ENCODE peak calls at places on chromosomes 4 and X, in seven cellular contexts. One of them, this sample, is unnamed.

GRCh38 chr4:15755781-15756180 is 22.3 kb upstream of the CD38 start:
- DNase-seq in H9: no peak
- DNase-seq in stimulated activated CD8-positive, alpha-beta memory T cell treated with anti-CD3 and anti-CD28 coated beads, Interleukin-2, amount 100 ng/mL, for 1 hour: no peak
- DNase-seq in MV-4-11: no peak
- DNase-seq in stimulated activated naive B cell treated with anti-CD40 and anti-IgM and Interleukin-4, amounts not matched to agents 10 μg/mL and 1 μg/mL and 100 μg/mL, for 72 hours: no peak
- DNase-seq in stimulated activated CD4-positive, alpha-beta T cell treated with anti-CD3 and anti-CD28 coated beads, Interleukin-1b, Interleukin-23, amount 100 ng/mL, for 24 hours: no peak
- DNase-seq in HFFc6: no peak
- DNase-seq in this sample: no peak

GRCh38 chr4:148430847-148431246 is 11.4 kb downstream of the NR3C2 start:
- DNase-seq in H9: no peak
- DNase-seq in stimulated activated CD8-positive, alpha-beta memory T cell treated with anti-CD3 and anti-CD28 coated beads, Interleukin-2, amount 100 ng/mL, for 1 hour: no peak
- DNase-seq in MV-4-11: no peak
- DNase-seq in stimulated activated naive B cell treated with anti-CD40 and anti-IgM and Interleukin-4, amounts not matched to agents 10 μg/mL and 1 μg/mL and 100 μg/mL, for 72 hours: no peak
- DNase-seq in stimulated activated CD4-positive, alpha-beta T cell treated with anti-CD3 and anti-CD28 coated beads, Interleukin-1b, Interleukin-23, amount 100 ng/mL, for 24 hours: no peak
- DNase-seq in HFFc6: no peak
- DNase-seq in this sample: no peak

GRCh38 chrX:46837543-46838481 is 969 bp downstream of the RP2 start:
- DNase-seq in H9: no peak
- DNase-seq in stimulated activated CD8-positive, alpha-beta memory T cell treated with anti-CD3 and anti-CD28 coated beads, Interleukin-2, amount 100 ng/mL, for 1 hour: no peak
- DNase-seq in MV-4-11: peak; percentile 26
- DNase-seq in stimulated activated naive B cell treated with anti-CD40 and anti-IgM and Interleukin-4, amounts not matched to agents 10 μg/mL and 1 μg/mL and 100 μg/mL, for 72 hours: peak; percentile 32
- DNase-seq in stimulated activated CD4-positive, alpha-beta T cell treated with anti-CD3 and anti-CD28 coated beads, Interleukin-1b, Interleukin-23, amount 100 ng/mL, for 24 hours: no peak
- DNase-seq in HFFc6: peak; percentile 23
- DNase-seq in this sample: no peak

GRCh38 chr4:57114973-57115372 is 4.8 kb upstream of the IGFBP7 start:
- DNase-seq in H9: no peak
- DNase-seq in stimulated activated CD8-positive, alpha-beta memory T cell treated with anti-CD3 and anti-CD28 coated beads, Interleukin-2, amount 100 ng/mL, for 1 hour: no peak
- DNase-seq in MV-4-11: no peak
- DNase-seq in stimulated activated naive B cell treated with anti-CD40 and anti-IgM and Interleukin-4, amounts not matched to agents 10 μg/mL and 1 μg/mL and 100 μg/mL, for 72 hours: no peak
- DNase-seq in stimulated activated CD4-positive, alpha-beta T cell treated with anti-CD3 and anti-CD28 coated beads, Interleukin-1b, Interleukin-23, amount 100 ng/mL, for 24 hours: no peak
- DNase-seq in HFFc6: peak; percentile 73
- DNase-seq in this sample: no peak

GRCh38 chr4:67680568-67681222 is 20.3 kb downstream of the UBA6 start:
- DNase-seq in H9: no peak
- DNase-seq in stimulated activated CD8-positive, alpha-beta memory T cell treated with anti-CD3 and anti-CD28 coated beads, Interleukin-2, amount 100 ng/mL, for 1 hour: no peak
- DNase-seq in MV-4-11: no peak
- DNase-seq in stimulated activated naive B cell treated with anti-CD40 and anti-IgM and Interleukin-4, amounts not matched to agents 10 μg/mL and 1 μg/mL and 100 μg/mL, for 72 hours: no peak
- DNase-seq in stimulated activated CD4-positive, alpha-beta T cell treated with anti-CD3 and anti-CD28 coated beads, Interleukin-1b, Interleukin-23, amount 100 ng/mL, for 24 hours: no peak
- DNase-seq in HFFc6: peak; percentile 64
- DNase-seq in this sample: no peak

GRCh38 chr4:156790866-156791265 is 180.7 kb downstream of the PDGFC start:
- DNase-seq in H9: no peak
- DNase-seq in stimulated activated CD8-positive, alpha-beta memory T cell treated with anti-CD3 and anti-CD28 coated beads, Interleukin-2, amount 100 ng/mL, for 1 hour: no peak
- DNase-seq in MV-4-11: no peak
- DNase-seq in stimulated activated naive B cell treated with anti-CD40 and anti-IgM and Interleukin-4, amounts not matched to agents 10 μg/mL and 1 μg/mL and 100 μg/mL, for 72 hours: no peak
- DNase-seq in stimulated activated CD4-positive, alpha-beta T cell treated with anti-CD3 and anti-CD28 coated beads, Interleukin-1b, Interleukin-23, amount 100 ng/mL, for 24 hours: no peak
- DNase-seq in HFFc6: peak; percentile 65
- DNase-seq in this sample: peak; percentile 8

GRCh38 chr4:141346144-141346543 is 125.4 kb downstream of the ZNF330 start:
- DNase-seq in H9: no peak
- DNase-seq in stimulated activated CD8-positive, alpha-beta memory T cell treated with anti-CD3 and anti-CD28 coated beads, Interleukin-2, amount 100 ng/mL, for 1 hour: no peak
- DNase-seq in MV-4-11: peak; percentile 15
- DNase-seq in stimulated activated naive B cell treated with anti-CD40 and anti-IgM and Interleukin-4, amounts not matched to agents 10 μg/mL and 1 μg/mL and 100 μg/mL, for 72 hours: no peak
- DNase-seq in stimulated activated CD4-positive, alpha-beta T cell treated with anti-CD3 and anti-CD28 coated beads, Interleukin-1b, Interleukin-23, amount 100 ng/mL, for 24 hours: no peak
- DNase-seq in HFFc6: peak; percentile 68
- DNase-seq in this sample: no peak

GRCh38 chrX:13377537-13377936 is 57.7 kb upstream of the ATXN3L start:
- DNase-seq in H9: no peak
- DNase-seq in stimulated activated CD8-positive, alpha-beta memory T cell treated with anti-CD3 and anti-CD28 coated beads, Interleukin-2, amount 100 ng/mL, for 1 hour: no peak
- DNase-seq in MV-4-11: peak; percentile 3
- DNase-seq in stimulated activated naive B cell treated with anti-CD40 and anti-IgM and Interleukin-4, amounts not matched to agents 10 μg/mL and 1 μg/mL and 100 μg/mL, for 72 hours: no peak
- DNase-seq in stimulated activated CD4-positive, alpha-beta T cell treated with anti-CD3 and anti-CD28 coated beads, Interleukin-1b, Interleukin-23, amount 100 ng/mL, for 24 hours: no peak
- DNase-seq in HFFc6: peak; percentile 11
- DNase-seq in this sample: no peak

GRCh38 chr4:139085141-139085540 is 69.6 kb downstream of the NOCT start:
- DNase-seq in H9: no peak
- DNase-seq in stimulated activated CD8-positive, alpha-beta memory T cell treated with anti-CD3 and anti-CD28 coated beads, Interleukin-2, amount 100 ng/mL, for 1 hour: no peak
- DNase-seq in MV-4-11: peak; percentile 16
- DNase-seq in stimulated activated naive B cell treated with anti-CD40 and anti-IgM and Interleukin-4, amounts not matched to agents 10 μg/mL and 1 μg/mL and 100 μg/mL, for 72 hours: no peak
- DNase-seq in stimulated activated CD4-positive, alpha-beta T cell treated with anti-CD3 and anti-CD28 coated beads, Interleukin-1b, Interleukin-23, amount 100 ng/mL, for 24 hours: no peak
- DNase-seq in HFFc6: peak; percentile 6
- DNase-seq in this sample: no peak

GRCh38 chr4:182680196-182680771 is 236.9 kb downstream of the DCTD start:
- DNase-seq in H9: no peak
- DNase-seq in stimulated activated CD8-positive, alpha-beta memory T cell treated with anti-CD3 and anti-CD28 coated beads, Interleukin-2, amount 100 ng/mL, for 1 hour: no peak
- DNase-seq in MV-4-11: no peak
- DNase-seq in stimulated activated naive B cell treated with anti-CD40 and anti-IgM and Interleukin-4, amounts not matched to agents 10 μg/mL and 1 μg/mL and 100 μg/mL, for 72 hours: no peak
- DNase-seq in stimulated activated CD4-positive, alpha-beta T cell treated with anti-CD3 and anti-CD28 coated beads, Interleukin-1b, Interleukin-23, amount 100 ng/mL, for 24 hours: no peak
- DNase-seq in HFFc6: no peak
- DNase-seq in this sample: no peak

GRCh38 chrX:123742440-123742839 is 9.6 kb upstream of the THOC2 start:
- DNase-seq in H9: no peak
- DNase-seq in stimulated activated CD8-positive, alpha-beta memory T cell treated with anti-CD3 and anti-CD28 coated beads, Interleukin-2, amount 100 ng/mL, for 1 hour: no peak
- DNase-seq in MV-4-11: no peak
- DNase-seq in stimulated activated naive B cell treated with anti-CD40 and anti-IgM and Interleukin-4, amounts not matched to agents 10 μg/mL and 1 μg/mL and 100 μg/mL, for 72 hours: no peak
- DNase-seq in stimulated activated CD4-positive, alpha-beta T cell treated with anti-CD3 and anti-CD28 coated beads, Interleukin-1b, Interleukin-23, amount 100 ng/mL, for 24 hours: no peak
- DNase-seq in HFFc6: no peak
- DNase-seq in this sample: no peak

GRCh38 chr4:180636696-180637095 is 1606.5 kb upstream of the TENM3 start:
- DNase-seq in H9: no peak
- DNase-seq in stimulated activated CD8-positive, alpha-beta memory T cell treated with anti-CD3 and anti-CD28 coated beads, Interleukin-2, amount 100 ng/mL, for 1 hour: no peak
- DNase-seq in MV-4-11: no peak
- DNase-seq in stimulated activated naive B cell treated with anti-CD40 and anti-IgM and Interleukin-4, amounts not matched to agents 10 μg/mL and 1 μg/mL and 100 μg/mL, for 72 hours: no peak
- DNase-seq in stimulated activated CD4-positive, alpha-beta T cell treated with anti-CD3 and anti-CD28 coated beads, Interleukin-1b, Interleukin-23, amount 100 ng/mL, for 24 hours: no peak
- DNase-seq in HFFc6: no peak
- DNase-seq in this sample: no peak

GRCh38 chr4:163665521-163666334 is 171.2 kb downstream of the TMA16 start:
- DNase-seq in H9: no peak
- DNase-seq in stimulated activated CD8-positive, alpha-beta memory T cell treated with anti-CD3 and anti-CD28 coated beads, Interleukin-2, amount 100 ng/mL, for 1 hour: no peak
- DNase-seq in MV-4-11: peak; percentile 54
- DNase-seq in stimulated activated naive B cell treated with anti-CD40 and anti-IgM and Interleukin-4, amounts not matched to agents 10 μg/mL and 1 μg/mL and 100 μg/mL, for 72 hours: no peak
- DNase-seq in stimulated activated CD4-positive, alpha-beta T cell treated with anti-CD3 and anti-CD28 coated beads, Interleukin-1b, Interleukin-23, amount 100 ng/mL, for 24 hours: no peak
- DNase-seq in HFFc6: no peak
- DNase-seq in this sample: no peak

GRCh38 chrX:68504237-68504636 is 5.4 kb downstream of the YIPF6 start:
- DNase-seq in H9: no peak
- DNase-seq in stimulated activated CD8-positive, alpha-beta memory T cell treated with anti-CD3 and anti-CD28 coated beads, Interleukin-2, amount 100 ng/mL, for 1 hour: peak; percentile 11
- DNase-seq in MV-4-11: no peak
- DNase-seq in stimulated activated naive B cell treated with anti-CD40 and anti-IgM and Interleukin-4, amounts not matched to agents 10 μg/mL and 1 μg/mL and 100 μg/mL, for 72 hours: peak; percentile 31
- DNase-seq in stimulated activated CD4-positive, alpha-beta T cell treated with anti-CD3 and anti-CD28 coated beads, Interleukin-1b, Interleukin-23, amount 100 ng/mL, for 24 hours: peak; percentile 28
- DNase-seq in HFFc6: peak; percentile 40
- DNase-seq in this sample: no peak

GRCh38 chr4:161364681-161365080 is 799.1 kb downstream of the FSTL5 start:
- DNase-seq in H9: no peak
- DNase-seq in stimulated activated CD8-positive, alpha-beta memory T cell treated with anti-CD3 and anti-CD28 coated beads, Interleukin-2, amount 100 ng/mL, for 1 hour: no peak
- DNase-seq in MV-4-11: no peak
- DNase-seq in stimulated activated naive B cell treated with anti-CD40 and anti-IgM and Interleukin-4, amounts not matched to agents 10 μg/mL and 1 μg/mL and 100 μg/mL, for 72 hours: no peak
- DNase-seq in stimulated activated CD4-positive, alpha-beta T cell treated with anti-CD3 and anti-CD28 coated beads, Interleukin-1b, Interleukin-23, amount 100 ng/mL, for 24 hours: no peak
- DNase-seq in HFFc6: no peak
- DNase-seq in this sample: no peak

GRCh38 chr4:171813195-171813955 is at the start of gene GALNTL6:
- DNase-seq in H9: peak; percentile 43
- DNase-seq in stimulated activated CD8-positive, alpha-beta memory T cell treated with anti-CD3 and anti-CD28 coated beads, Interleukin-2, amount 100 ng/mL, for 1 hour: no peak
- DNase-seq in MV-4-11: no peak
- DNase-seq in stimulated activated naive B cell treated with anti-CD40 and anti-IgM and Interleukin-4, amounts not matched to agents 10 μg/mL and 1 μg/mL and 100 μg/mL, for 72 hours: peak; percentile 9
- DNase-seq in stimulated activated CD4-positive, alpha-beta T cell treated with anti-CD3 and anti-CD28 coated beads, Interleukin-1b, Interleukin-23, amount 100 ng/mL, for 24 hours: no peak
- DNase-seq in HFFc6: no peak
- DNase-seq in this sample: no peak

GRCh38 chr4:176385601-176386000 is 65.8 kb downstream of the SPCS3 start:
- DNase-seq in H9: no peak
- DNase-seq in stimulated activated CD8-positive, alpha-beta memory T cell treated with anti-CD3 and anti-CD28 coated beads, Interleukin-2, amount 100 ng/mL, for 1 hour: no peak
- DNase-seq in MV-4-11: no peak
- DNase-seq in stimulated activated naive B cell treated with anti-CD40 and anti-IgM and Interleukin-4, amounts not matched to agents 10 μg/mL and 1 μg/mL and 100 μg/mL, for 72 hours: no peak
- DNase-seq in stimulated activated CD4-positive, alpha-beta T cell treated with anti-CD3 and anti-CD28 coated beads, Interleukin-1b, Interleukin-23, amount 100 ng/mL, for 24 hours: no peak
- DNase-seq in HFFc6: no peak
- DNase-seq in this sample: no peak

GRCh38 chr4:38189445-38189844 is 229.2 kb downstream of the PTTG2 start:
- DNase-seq in H9: no peak
- DNase-seq in stimulated activated CD8-positive, alpha-beta memory T cell treated with anti-CD3 and anti-CD28 coated beads, Interleukin-2, amount 100 ng/mL, for 1 hour: no peak
- DNase-seq in MV-4-11: peak; percentile 72
- DNase-seq in stimulated activated naive B cell treated with anti-CD40 and anti-IgM and Interleukin-4, amounts not matched to agents 10 μg/mL and 1 μg/mL and 100 μg/mL, for 72 hours: no peak
- DNase-seq in stimulated activated CD4-positive, alpha-beta T cell treated with anti-CD3 and anti-CD28 coated beads, Interleukin-1b, Interleukin-23, amount 100 ng/mL, for 24 hours: no peak
- DNase-seq in HFFc6: peak; percentile 80
- DNase-seq in this sample: no peak

GRCh38 chr4:166655705-166656104 is 578.6 kb downstream of the SPOCK3 start:
- DNase-seq in H9: no peak
- DNase-seq in stimulated activated CD8-positive, alpha-beta memory T cell treated with anti-CD3 and anti-CD28 coated beads, Interleukin-2, amount 100 ng/mL, for 1 hour: no peak
- DNase-seq in MV-4-11: no peak
- DNase-seq in stimulated activated naive B cell treated with anti-CD40 and anti-IgM and Interleukin-4, amounts not matched to agents 10 μg/mL and 1 μg/mL and 100 μg/mL, for 72 hours: no peak
- DNase-seq in stimulated activated CD4-positive, alpha-beta T cell treated with anti-CD3 and anti-CD28 coated beads, Interleukin-1b, Interleukin-23, amount 100 ng/mL, for 24 hours: no peak
- DNase-seq in HFFc6: no peak
- DNase-seq in this sample: no peak

GRCh38 chr4:100797791-100798190 is 280.0 kb upstream of the EMCN start:
- DNase-seq in H9: no peak
- DNase-seq in stimulated activated CD8-positive, alpha-beta memory T cell treated with anti-CD3 and anti-CD28 coated beads, Interleukin-2, amount 100 ng/mL, for 1 hour: no peak
- DNase-seq in MV-4-11: no peak
- DNase-seq in stimulated activated naive B cell treated with anti-CD40 and anti-IgM and Interleukin-4, amounts not matched to agents 10 μg/mL and 1 μg/mL and 100 μg/mL, for 72 hours: no peak
- DNase-seq in stimulated activated CD4-positive, alpha-beta T cell treated with anti-CD3 and anti-CD28 coated beads, Interleukin-1b, Interleukin-23, amount 100 ng/mL, for 24 hours: no peak
- DNase-seq in HFFc6: no peak
- DNase-seq in this sample: no peak

GRCh38 chr4:145352438-145353145 is 129.1 kb upstream of the SMAD1 start:
- DNase-seq in H9: no peak
- DNase-seq in stimulated activated CD8-positive, alpha-beta memory T cell treated with anti-CD3 and anti-CD28 coated beads, Interleukin-2, amount 100 ng/mL, for 1 hour: no peak
- DNase-seq in MV-4-11: no peak
- DNase-seq in stimulated activated naive B cell treated with anti-CD40 and anti-IgM and Interleukin-4, amounts not matched to agents 10 μg/mL and 1 μg/mL and 100 μg/mL, for 72 hours: no peak
- DNase-seq in stimulated activated CD4-positive, alpha-beta T cell treated with anti-CD3 and anti-CD28 coated beads, Interleukin-1b, Interleukin-23, amount 100 ng/mL, for 24 hours: no peak
- DNase-seq in HFFc6: no peak
- DNase-seq in this sample: no peak

GRCh38 chr4:48698029-48698901 is 81.8 kb downstream of the FRYL start:
- DNase-seq in H9: no peak
- DNase-seq in stimulated activated CD8-positive, alpha-beta memory T cell treated with anti-CD3 and anti-CD28 coated beads, Interleukin-2, amount 100 ng/mL, for 1 hour: no peak
- DNase-seq in MV-4-11: peak; percentile 83
- DNase-seq in stimulated activated naive B cell treated with anti-CD40 and anti-IgM and Interleukin-4, amounts not matched to agents 10 μg/mL and 1 μg/mL and 100 μg/mL, for 72 hours: no peak
- DNase-seq in stimulated activated CD4-positive, alpha-beta T cell treated with anti-CD3 and anti-CD28 coated beads, Interleukin-1b, Interleukin-23, amount 100 ng/mL, for 24 hours: no peak
- DNase-seq in HFFc6: peak; percentile 88
- DNase-seq in this sample: no peak

GRCh38 chrX:150324035-150324728 is 38.9 kb upstream of the MAMLD1 start:
- DNase-seq in H9: no peak
- DNase-seq in stimulated activated CD8-positive, alpha-beta memory T cell treated with anti-CD3 and anti-CD28 coated beads, Interleukin-2, amount 100 ng/mL, for 1 hour: no peak
- DNase-seq in MV-4-11: no peak
- DNase-seq in stimulated activated naive B cell treated with anti-CD40 and anti-IgM and Interleukin-4, amounts not matched to agents 10 μg/mL and 1 μg/mL and 100 μg/mL, for 72 hours: no peak
- DNase-seq in stimulated activated CD4-positive, alpha-beta T cell treated with anti-CD3 and anti-CD28 coated beads, Interleukin-1b, Interleukin-23, amount 100 ng/mL, for 24 hours: no peak
- DNase-seq in HFFc6: peak; percentile 76
- DNase-seq in this sample: no peak

GRCh38 chr4:177391953-177392352 is 50.3 kb downstream of the AGA start:
- DNase-seq in H9: no peak
- DNase-seq in stimulated activated CD8-positive, alpha-beta memory T cell treated with anti-CD3 and anti-CD28 coated beads, Interleukin-2, amount 100 ng/mL, for 1 hour: no peak
- DNase-seq in MV-4-11: no peak
- DNase-seq in stimulated activated naive B cell treated with anti-CD40 and anti-IgM and Interleukin-4, amounts not matched to agents 10 μg/mL and 1 μg/mL and 100 μg/mL, for 72 hours: no peak
- DNase-seq in stimulated activated CD4-positive, alpha-beta T cell treated with anti-CD3 and anti-CD28 coated beads, Interleukin-1b, Interleukin-23, amount 100 ng/mL, for 24 hours: no peak
- DNase-seq in HFFc6: no peak
- DNase-seq in this sample: no peak

GRCh38 chr4:119068529-119068962 is 67.1 kb upstream of the MYOZ2 start:
- DNase-seq in H9: no peak
- DNase-seq in stimulated activated CD8-positive, alpha-beta memory T cell treated with anti-CD3 and anti-CD28 coated beads, Interleukin-2, amount 100 ng/mL, for 1 hour: no peak
- DNase-seq in MV-4-11: no peak
- DNase-seq in stimulated activated naive B cell treated with anti-CD40 and anti-IgM and Interleukin-4, amounts not matched to agents 10 μg/mL and 1 μg/mL and 100 μg/mL, for 72 hours: no peak
- DNase-seq in stimulated activated CD4-positive, alpha-beta T cell treated with anti-CD3 and anti-CD28 coated beads, Interleukin-1b, Interleukin-23, amount 100 ng/mL, for 24 hours: no peak
- DNase-seq in HFFc6: peak; percentile 53
- DNase-seq in this sample: peak; percentile 5

GRCh38 chr4:52643846-52644245 is 15.3 kb downstream of the USP46 start:
- DNase-seq in H9: no peak
- DNase-seq in stimulated activated CD8-positive, alpha-beta memory T cell treated with anti-CD3 and anti-CD28 coated beads, Interleukin-2, amount 100 ng/mL, for 1 hour: no peak
- DNase-seq in MV-4-11: no peak
- DNase-seq in stimulated activated naive B cell treated with anti-CD40 and anti-IgM and Interleukin-4, amounts not matched to agents 10 μg/mL and 1 μg/mL and 100 μg/mL, for 72 hours: no peak
- DNase-seq in stimulated activated CD4-positive, alpha-beta T cell treated with anti-CD3 and anti-CD28 coated beads, Interleukin-1b, Interleukin-23, amount 100 ng/mL, for 24 hours: no peak
- DNase-seq in HFFc6: no peak
- DNase-seq in this sample: no peak

GRCh38 chr4:6008766-6009385 is 9.4 kb downstream of the C4orf50 start:
- DNase-seq in H9: no peak
- DNase-seq in stimulated activated CD8-positive, alpha-beta memory T cell treated with anti-CD3 and anti-CD28 coated beads, Interleukin-2, amount 100 ng/mL, for 1 hour: no peak
- DNase-seq in MV-4-11: no peak
- DNase-seq in stimulated activated naive B cell treated with anti-CD40 and anti-IgM and Interleukin-4, amounts not matched to agents 10 μg/mL and 1 μg/mL and 100 μg/mL, for 72 hours: no peak
- DNase-seq in stimulated activated CD4-positive, alpha-beta T cell treated with anti-CD3 and anti-CD28 coated beads, Interleukin-1b, Interleukin-23, amount 100 ng/mL, for 24 hours: no peak
- DNase-seq in HFFc6: no peak
- DNase-seq in this sample: no peak

GRCh38 chr4:92501456-92501855 is 197.7 kb downstream of the GRID2 start:
- DNase-seq in H9: no peak
- DNase-seq in stimulated activated CD8-positive, alpha-beta memory T cell treated with anti-CD3 and anti-CD28 coated beads, Interleukin-2, amount 100 ng/mL, for 1 hour: no peak
- DNase-seq in MV-4-11: no peak
- DNase-seq in stimulated activated naive B cell treated with anti-CD40 and anti-IgM and Interleukin-4, amounts not matched to agents 10 μg/mL and 1 μg/mL and 100 μg/mL, for 72 hours: no peak
- DNase-seq in stimulated activated CD4-positive, alpha-beta T cell treated with anti-CD3 and anti-CD28 coated beads, Interleukin-1b, Interleukin-23, amount 100 ng/mL, for 24 hours: no peak
- DNase-seq in HFFc6: no peak
- DNase-seq in this sample: no peak

GRCh38 chrX:11458175-11458574 is 165.0 kb downstream of the AMELX start:
- DNase-seq in H9: no peak
- DNase-seq in stimulated activated CD8-positive, alpha-beta memory T cell treated with anti-CD3 and anti-CD28 coated beads, Interleukin-2, amount 100 ng/mL, for 1 hour: no peak
- DNase-seq in MV-4-11: no peak
- DNase-seq in stimulated activated naive B cell treated with anti-CD40 and anti-IgM and Interleukin-4, amounts not matched to agents 10 μg/mL and 1 μg/mL and 100 μg/mL, for 72 hours: no peak
- DNase-seq in stimulated activated CD4-positive, alpha-beta T cell treated with anti-CD3 and anti-CD28 coated beads, Interleukin-1b, Interleukin-23, amount 100 ng/mL, for 24 hours: no peak
- DNase-seq in HFFc6: no peak
- DNase-seq in this sample: no peak

GRCh38 chrX:110286126-110286525 is 31.8 kb downstream of the AMMECR1 start:
- DNase-seq in H9: no peak
- DNase-seq in stimulated activated CD8-positive, alpha-beta memory T cell treated with anti-CD3 and anti-CD28 coated beads, Interleukin-2, amount 100 ng/mL, for 1 hour: no peak
- DNase-seq in MV-4-11: peak; percentile 35
- DNase-seq in stimulated activated naive B cell treated with anti-CD40 and anti-IgM and Interleukin-4, amounts not matched to agents 10 μg/mL and 1 μg/mL and 100 μg/mL, for 72 hours: no peak
- DNase-seq in stimulated activated CD4-positive, alpha-beta T cell treated with anti-CD3 and anti-CD28 coated beads, Interleukin-1b, Interleukin-23, amount 100 ng/mL, for 24 hours: no peak
- DNase-seq in HFFc6: peak; percentile 82
- DNase-seq in this sample: no peak

This sample was measured in NT2/D1.